ENCODE peak calls at places on chromosomes 6 and 20, in four cellular contexts. G is activated T-cell treated with anti-CD3 and anti-CD28 coated beads for 4 hours, C is left lung, U is activated gamma-delta T cell. L is an unnamed sample.

GRCh38 chr20:25499031-25499430 is 86.3 kb downstream of the NINL start:
- DNase-seq in G (no peak), C (no peak), U (no peak), L (no peak)

GRCh38 chr6:73798592-73798991 is 102.6 kb downstream of the CD109 start:
- DNase-seq in U (no peak), G (no peak), C (no peak), L (peak; percentile 43)

GRCh38 chr20:63381781-63382431 is 20.8 kb upstream of the CHRNA4 start:
- DNase-seq in C (no peak), U (no peak), G (peak; percentile 9), L (peak; percentile 18)

GRCh38 chr6:56079761-56080540 is 167.4 kb downstream of the COL21A1 start:
- DNase-seq in G (no peak), U (no peak), C (no peak), L (no peak)

GRCh38 chr20:46710149-46710913 is 882 bp downstream of the SLC2A10 start:
- DNase-seq in G (no peak), C (no peak), U (no peak), L (no peak)

GRCh38 chr6:73675466-73676098 is 20.4 kb upstream of the CD109 start:
- DNase-seq in G (peak; percentile 70), U (no peak), C (peak; percentile 64), L (peak; percentile 85)

GRCh38 chr6:39051399-39052122 is 3.0 kb downstream of the GLP1R start:
- DNase-seq in C (no peak), G (no peak), U (no peak), L (no peak)

GRCh38 chr6:9292975-9293374 is 857.6 kb upstream of the SLC35B3 start:
- DNase-seq in U (no peak), G (no peak), C (no peak), L (peak; percentile 12)

GRCh38 chr6:28635547-28636158 is 110.0 kb downstream of the GPX5 start:
- DNase-seq in C (no peak), U (no peak), G (no peak), L (no peak)

GRCh38 chr6:116444991-116445566 is 16.1 kb upstream of the CALHM6 start:
- DNase-seq in U (no peak), G (no peak), C (no peak), L (no peak)

GRCh38 chr6:122890250-122890649 is 101.2 kb downstream of the SMPDL3A start:
- DNase-seq in U (no peak), G (no peak), C (no peak), L (no peak)

GRCh38 chr6:127582777-127583462 is 5.9 kb downstream of the C6orf58 start:
- DNase-seq in C (no peak), G (no peak), U (no peak), L (peak; percentile 30)

GRCh38 chr6:48658910-48659309 is 547.9 kb upstream of the PTCHD4 start:
- DNase-seq in U (no peak), C (no peak), G (no peak), L (no peak)

GRCh38 chr20:6663104-6663503 is 104.4 kb upstream of the BMP2 start:
- DNase-seq in C (no peak), U (no peak), G (no peak), L (peak; percentile 84)

GRCh38 chr6:123777554-123777953 is 26.1 kb upstream of the NKAIN2 start:
- DNase-seq in G (no peak), U (no peak), C (no peak), L (peak; percentile 46)

GRCh38 chr6:33375143-33375649 is 16.4 kb upstream of the KIFC1 start:
- DNase-seq in C (peak; percentile 80), G (no peak), U (no peak), L (peak; percentile 32)

GRCh38 chr6:170529839-170530520 is 23.1 kb downstream of the PSMB1 start:
- DNase-seq in C (peak; percentile 58), G (peak; percentile 48), U (no peak), L (peak; percentile 67)

GRCh38 chr20:32382102-32382950 is 24.2 kb downstream of the ASXL1 start:
- DNase-seq in G (no peak), C (no peak), U (no peak), L (no peak)

GRCh38 chr20:33686984-33687366 is 790 bp upstream of the E2F1 start:
- DNase-seq in U (no peak), G (no peak), C (no peak), L (no peak)

GRCh38 chr6:166989427-166990034 is 9.7 kb upstream of the CEP43 start:
- DNase-seq in C (no peak), U (no peak), G (peak; percentile 39), L (peak; percentile 38)

GRCh38 chr6:72712921-72713320 is 91.1 kb downstream of the KCNQ5 start:
- DNase-seq in G (no peak), C (no peak), U (no peak), L (no peak)

GRCh38 chr20:63694596-63695418 is 1.6 kb upstream of the TNFRSF6B start:
- DNase-seq in C (no peak), U (no peak), G (no peak), L (no peak)

GRCh38 chr6:34791164-34791841 is 580 bp upstream of the BLTP3A start:
- DNase-seq in G (peak; percentile 17), C (peak; percentile 56), U (peak; percentile 13), L (no peak)

GRCh38 chr6:119273287-119273686 is 76.3 kb downstream of the MAN1A1 start:
- DNase-seq in U (no peak), C (no peak), G (no peak), L (no peak)

GRCh38 chr6:4446982-4447381 is 311.6 kb upstream of the ECI2 start:
- DNase-seq in G (no peak), U (no peak), C (no peak), L (no peak)

GRCh38 chr6:105991561-105992314 is 94.4 kb upstream of the PRDM1 start:
- DNase-seq in G (peak; percentile 27), U (no peak), C (no peak), L (peak; percentile 9)

GRCh38 chr6:85129881-85130280 is 320.0 kb upstream of the NT5E start:
- DNase-seq in C (no peak), U (no peak), G (no peak), L (no peak)